ENCODE peak calls at places on chromosomes 12 and 14, in six cellular contexts. C, I, H, A, T and R are unnamed samples.

GRCh38 chr14:104554608-104555401 is 24.8 kb upstream of the C14orf180 start:
- DNase-seq in C (no peak), I (no peak), H (no peak), A (no peak), T (no peak), R (no peak)

GRCh38 chr12:122323311-122324019 is 57.2 kb upstream of the VPS33A start:
- DNase-seq in C (no peak), I (no peak), H (no peak), A (no peak), T (no peak), R (no peak)

GRCh38 chr12:113310489-113310888 is 24.4 kb downstream of the SLC8B1 start:
- DNase-seq in C (no peak), I (no peak), H (peak), A (no peak), T (no peak), R (no peak)

GRCh38 chr14:86787782-86788181 is 1205.2 kb downstream of the GALC start:
- DNase-seq in C (no peak), I (no peak), H (no peak), A (no peak), T (peak), R (peak)

GRCh38 chr12:2179953-2180736 is 127.4 kb downstream of the CACNA1C start:
- DNase-seq in C (no peak), I (peak), H (no peak), A (peak), T (peak), R (peak)

GRCh38 chr12:3252416-3252815 is 175.2 kb downstream of the TSPAN9 start:
- DNase-seq in C (no peak), I (peak), H (no peak), A (peak), T (peak), R (peak)

GRCh38 chr12:57372233-57372632 is 58.6 kb downstream of the R3HDM2 start:
- DNase-seq in C (no peak), I (peak), H (no peak), A (no peak), T (peak), R (peak)

GRCh38 chr12:109737631-109738030 is 24.0 kb downstream of the FAM222A start:
- DNase-seq in C (no peak), I (no peak), H (no peak), A (no peak), T (no peak), R (no peak)

GRCh38 chr14:60721331-60722162 is 2.6 kb downstream of the SIX4 start:
- DNase-seq in C (no peak), I (peak), H (peak), A (peak), T (peak), R (peak)

GRCh38 chr12:46872135-46872534 is 46.3 kb upstream of the SLC38A4 start:
- DNase-seq in C (no peak), I (no peak), H (no peak), A (no peak), T (no peak), R (peak)

GRCh38 chr12:51118706-51119105 is 35.3 kb upstream of the CSRNP2 start:
- DNase-seq in C (no peak), I (peak), H (no peak), A (no peak), T (peak), R (peak)

GRCh38 chr12:104752883-104753282 is 205.2 kb downstream of the SLC41A2 start:
- DNase-seq in C (no peak), I (no peak), H (no peak), A (no peak), T (no peak), R (no peak)

GRCh38 chr12:42587564-42588307 is 1.8 kb downstream of the PRICKLE1 start:
- DNase-seq in C (no peak), I (no peak), H (no peak), A (no peak), T (no peak), R (no peak)

GRCh38 chr12:125684968-125685790 is 619.9 kb downstream of the AACS start:
- DNase-seq in C (no peak), I (no peak), H (no peak), A (no peak), T (no peak), R (no peak)

GRCh38 chr14:103708750-103709187 is 6.5 kb downstream of the XRCC3 start:
- DNase-seq in C (no peak), I (no peak), H (no peak), A (no peak), T (no peak), R (no peak)

GRCh38 chr14:68649461-68650189 is 143.2 kb downstream of the ZFP36L1 start:
- DNase-seq in C (no peak), I (peak), H (no peak), A (no peak), T (no peak), R (peak)

GRCh38 chr14:74945261-74945851 is 10.0 kb downstream of the PGF start:
- DNase-seq in C (no peak), I (no peak), H (no peak), A (no peak), T (peak), R (no peak)